ENCODE peak calls at places on chromosomes 5 and 9, in six cellular contexts. T is breast epithelium; W is activated CD8-positive, alpha-beta T cell treated with anti-CD3 and anti-CD28 coated beads for 36 hours; D is lower leg skin; O is GM06990; X is GM12878. U is an unnamed sample.

GRCh38 chr5:115543931-115544370 is 624 bp downstream of the FEM1C start:
- DNase-seq in T (peak), D (no peak), W (peak), O (no peak), X (no peak), U (peak)

GRCh38 chr5:135497971-135498661 is 37.6 kb downstream of the NEUROG1 start:
- DNase-seq in D (no peak), W (no peak), T (no peak), O (no peak), X (no peak), U (no peak)

GRCh38 chr9:93657331-93658111 is 81.1 kb downstream of the PHF2 start:
- DNase-seq in T (peak), X (no peak), O (no peak), W (no peak), D (peak), U (no peak)

GRCh38 chr9:89865981-89866380 is 261.2 kb downstream of the GADD45G start:
- DNase-seq in X (no peak), O (no peak), W (no peak), D (no peak), T (no peak), U (no peak)

GRCh38 chr5:125413861-125414260 is 667.4 kb upstream of the ZNF608 start:
- DNase-seq in T (no peak), O (no peak), X (no peak), W (no peak), D (no peak), U (no peak)

GRCh38 chr9:33329996-33330395 is 39.7 kb downstream of the NFX1 start:
- DNase-seq in D (no peak), W (no peak), T (no peak), O (no peak), X (no peak), U (no peak)

GRCh38 chr5:23257656-23258055 is 249.8 kb upstream of the PRDM9 start:
- DNase-seq in D (no peak), X (no peak), O (no peak), W (no peak), T (no peak), U (no peak)

GRCh38 chr5:53779541-53779981 is 219.1 kb downstream of the NDUFS4 start:
- DNase-seq in D (no peak), W (no peak), X (no peak), O (no peak), T (no peak), U (no peak)

GRCh38 chr5:127040779-127041520 is 10.6 kb upstream of the MARCHF3 start:
- DNase-seq in W (no peak), O (no peak), D (no peak), X (no peak), T (no peak), U (no peak)

GRCh38 chr5:83076742-83077661 is at the start of the genes TMEM167A and XRCC4:
- DNase-seq in X (peak), W (peak), T (peak), D (peak), O (peak), U (peak)

GRCh38 chr5:179223961-179224360 is 121.3 kb downstream of the ADAMTS2 start:
- DNase-seq in X (no peak), W (no peak), D (peak), T (no peak), O (no peak), U (no peak)

GRCh38 chr9:127283917-127284316 is 19.3 kb downstream of the GARNL3 start:
- DNase-seq in O (no peak), X (no peak), D (no peak), T (no peak), W (peak), U (no peak)

GRCh38 chr9:86636614-86637013 is 282.4 kb upstream of the TUT7 start:
- DNase-seq in X (no peak), T (no peak), O (no peak), W (no peak), D (no peak), U (no peak)

GRCh38 chr5:126875303-126875785 is 98.4 kb downstream of the LMNB1 start:
- DNase-seq in W (no peak), T (no peak), O (no peak), X (no peak), D (no peak), U (no peak)

GRCh38 chr9:27425827-27426716 is 98.0 kb upstream of the IFNK start:
- DNase-seq in X (no peak), O (no peak), D (no peak), W (no peak), T (no peak), U (no peak)

GRCh38 chr9:109253637-109254284 is 67.1 kb downstream of the EPB41L4B start:
- DNase-seq in T (peak), O (no peak), W (no peak), D (no peak), X (no peak), U (no peak)

GRCh38 chr5:21919417-21920022 is 933.6 kb downstream of the CDH12 start:
- DNase-seq in T (no peak), X (peak), O (no peak), W (peak), D (no peak), U (no peak)

GRCh38 chr5:140250386-140250785 is 52.5 kb downstream of the PFDN1 start:
- DNase-seq in T (no peak), O (no peak), W (no peak), D (no peak), X (no peak), U (no peak)
- TF ChIP-seq CTCF in T (no peak), O (no peak), W (no peak), D (no peak), X (no peak), U (no peak)

GRCh38 chr9:95025213-95026170 is 292.0 kb downstream of the FANCC start:
- DNase-seq in W (no peak), X (no peak), T (no peak), O (no peak), D (no peak), U (no peak)
- TF ChIP-seq CTCF in W (no peak), X (no peak), T (peak), O (no peak), D (no peak), U (no peak)

GRCh38 chr9:133429641-133430161 is 7.5 kb downstream of the ADAMTS13 start:
- DNase-seq in T (no peak), O (no peak), W (peak), D (no peak), X (no peak), U (no peak)
- TF ChIP-seq CTCF in T (no peak), O (peak), W (no peak), D (no peak), X (peak), U (no peak)

GRCh38 chr5:58459860-58460726 is at the start of gene PLK2:
- DNase-seq in T (peak), O (peak), W (peak), D (peak), X (no peak), U (peak)
- TF ChIP-seq CTCF in T (peak), O (peak), W (no peak), D (no peak), X (peak), U (no peak)

GRCh38 chr5:38401145-38401544 is 142.8 kb downstream of the EGFLAM start:
- DNase-seq in D (no peak), X (no peak), W (no peak), O (no peak), T (no peak), U (no peak)

GRCh38 chr5:38404236-38404635 is 145.9 kb downstream of the EGFLAM start:
- DNase-seq in X (no peak), O (no peak), D (no peak), T (no peak), W (no peak), U (no peak)

GRCh38 chr5:38408446-38409175 is 147.8 kb downstream of the LIFR start:
- DNase-seq in T (no peak), X (no peak), D (peak), O (no peak), W (no peak), U (no peak)

GRCh38 chr5:38403407-38403806 is 145.0 kb downstream of the EGFLAM start:
- DNase-seq in D (peak), O (no peak), T (no peak), X (no peak), W (no peak), U (no peak)

GRCh38 chr5:38404667-38405276 is 146.4 kb downstream of the EGFLAM start:
- DNase-seq in X (no peak), W (peak), T (no peak), D (peak), O (no peak), U (no peak)
- TF ChIP-seq CTCF in X (peak), W (no peak), T (no peak), D (no peak), O (peak), U (no peak)

GRCh38 chr5:149712439-149713147 is 17.5 kb upstream of the PPARGC1B start:
- DNase-seq in T (no peak), W (no peak), D (peak), X (no peak), O (no peak), U (no peak)
- TF ChIP-seq CTCF in T (no peak), W (no peak), D (no peak), X (no peak), O (no peak), U (no peak)

GRCh38 chr5:73027361-73027760 is 71.5 kb downstream of the FCHO2 start:
- DNase-seq in O (no peak), D (no peak), T (no peak), W (no peak), X (no peak), U (no peak)
- TF ChIP-seq CTCF in O (no peak), D (no peak), T (peak), W (no peak), X (no peak), U (no peak)

GRCh38 chr5:72814104-72814503 is 2.4 kb upstream of the TNPO1 start:
- DNase-seq in T (no peak), X (no peak), O (no peak), D (no peak), W (no peak), U (no peak)
- TF ChIP-seq CTCF in T (no peak), X (no peak), O (no peak), D (no peak), W (no peak), U (no peak)

DNA sequence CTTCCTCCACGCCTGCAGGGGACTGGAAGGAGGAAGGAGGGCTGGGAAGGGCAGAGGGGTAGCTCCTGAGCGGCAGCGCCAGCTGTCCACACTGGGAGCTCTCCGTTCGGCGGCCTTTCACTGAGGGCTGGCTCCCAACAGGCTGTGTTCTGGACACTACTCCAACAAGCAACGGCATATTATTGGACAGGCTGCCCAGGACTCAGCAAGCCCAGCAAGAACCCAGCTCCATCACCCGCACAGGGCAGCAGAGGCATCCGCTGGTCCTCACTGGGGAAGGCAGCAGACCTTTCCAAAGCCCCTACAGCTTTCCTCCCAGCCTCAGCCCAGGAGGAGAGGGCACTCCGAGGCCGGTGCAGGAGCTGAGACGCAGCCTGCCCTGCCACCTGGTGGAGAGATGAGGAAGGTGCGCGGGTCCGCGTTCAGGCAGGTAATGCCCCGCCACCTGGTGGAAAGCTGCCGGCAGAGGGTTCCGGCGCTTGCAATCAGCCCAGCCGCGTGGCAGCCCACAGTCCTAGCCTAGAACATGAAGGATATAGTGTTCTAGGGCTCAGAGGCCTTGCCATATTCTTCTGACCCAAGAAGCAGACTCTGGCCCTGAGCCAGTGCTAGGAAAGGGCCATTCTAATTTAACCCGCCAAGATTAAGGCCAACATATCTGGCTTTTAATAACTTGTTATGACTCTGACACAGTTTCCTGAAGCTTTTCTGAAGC is 74.4 kb downstream of the NRG2 start:
- DNase-seq in O (peak), W (peak), X (peak), D (peak), T (peak), U (peak)
- TF ChIP-seq CTCF in O (peak), W (peak), X (peak), D (no peak), T (peak), U (peak)

DNA sequence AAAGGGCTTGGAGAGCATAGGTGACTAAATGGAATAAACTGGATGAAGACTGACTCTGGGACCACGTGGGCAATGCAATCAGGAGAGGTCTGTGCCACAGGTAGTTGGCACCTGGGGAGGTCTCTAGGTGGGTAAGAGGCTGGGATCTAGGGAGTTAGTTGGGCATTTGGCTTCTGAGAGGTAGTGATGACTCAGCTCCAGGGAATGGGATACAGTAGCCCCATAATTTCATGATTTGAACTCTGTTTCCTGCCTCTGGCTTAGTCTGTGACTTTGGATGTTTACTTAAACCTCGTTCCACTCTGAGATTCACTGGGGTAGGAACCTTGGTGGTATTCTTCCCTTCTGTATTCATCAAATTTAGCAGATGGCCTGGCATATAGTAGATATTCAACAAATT is 240.8 kb downstream of the KIF4B start:
- DNase-seq in W (no peak), D (no peak), O (no peak), T (no peak), X (no peak), U (no peak)
- TF ChIP-seq CTCF in W (no peak), D (no peak), O (no peak), T (no peak), X (no peak), U (no peak)

U was measured in omental fat pad.